ENCODE peak calls at places on chromosome 16, in eight cellular contexts. One of them, this sample, is unnamed.

GRCh38 chr16:57091990-57092785 is at the start of gene CPNE2:
- DNase-seq in SK-N-SH: peak
- DNase-seq in activated CD8-positive, alpha-beta T cell treated with anti-CD3 and anti-CD28 coated beads, Interleukin-2, amount 10 ng/mL, durations not matched to agents 7 days and 5 days: peak
- DNase-seq in GM20000: peak
- DNase-seq in NCI-H460: peak
- DNase-seq in activated CD4-positive, alpha-beta T cell treated with anti-CD3 and anti-CD28 coated beads for 4 hours: no peak
- DNase-seq in NCI-H1092: peak
- DNase-seq in HuH-7: peak
- DNase-seq in this sample: peak

GRCh38 chr16:57998484-57998883 is 2.0 kb downstream of the ZNF319 start:
- DNase-seq in SK-N-SH: no peak
- DNase-seq in activated CD8-positive, alpha-beta T cell treated with anti-CD3 and anti-CD28 coated beads, Interleukin-2, amount 10 ng/mL, durations not matched to agents 7 days and 5 days: peak
- DNase-seq in GM20000: no peak
- DNase-seq in NCI-H460: no peak
- DNase-seq in activated CD4-positive, alpha-beta T cell treated with anti-CD3 and anti-CD28 coated beads for 4 hours: peak
- DNase-seq in NCI-H1092: no peak
- DNase-seq in HuH-7: no peak
- DNase-seq in this sample: no peak

GRCh38 chr16:88014954-88015805 is 63.9 kb downstream of the BANP start:
- DNase-seq in SK-N-SH: no peak
- DNase-seq in activated CD8-positive, alpha-beta T cell treated with anti-CD3 and anti-CD28 coated beads, Interleukin-2, amount 10 ng/mL, durations not matched to agents 7 days and 5 days: no peak
- DNase-seq in GM20000: no peak
- DNase-seq in NCI-H460: no peak
- DNase-seq in activated CD4-positive, alpha-beta T cell treated with anti-CD3 and anti-CD28 coated beads for 4 hours: no peak
- DNase-seq in NCI-H1092: no peak
- DNase-seq in HuH-7: no peak
- DNase-seq in this sample: no peak

GRCh38 chr16:19898924-19899604 is 14.4 kb upstream of the GPRC5B start:
- DNase-seq in SK-N-SH: peak
- DNase-seq in activated CD8-positive, alpha-beta T cell treated with anti-CD3 and anti-CD28 coated beads, Interleukin-2, amount 10 ng/mL, durations not matched to agents 7 days and 5 days: peak
- DNase-seq in GM20000: peak
- DNase-seq in NCI-H460: peak
- DNase-seq in activated CD4-positive, alpha-beta T cell treated with anti-CD3 and anti-CD28 coated beads for 4 hours: peak
- DNase-seq in NCI-H1092: peak
- DNase-seq in HuH-7: peak
- DNase-seq in this sample: peak

GRCh38 chr16:78705694-78706093 is 606.2 kb downstream of the WWOX start:
- DNase-seq in SK-N-SH: peak
- DNase-seq in activated CD8-positive, alpha-beta T cell treated with anti-CD3 and anti-CD28 coated beads, Interleukin-2, amount 10 ng/mL, durations not matched to agents 7 days and 5 days: no peak
- DNase-seq in GM20000: peak
- DNase-seq in NCI-H460: peak
- DNase-seq in activated CD4-positive, alpha-beta T cell treated with anti-CD3 and anti-CD28 coated beads for 4 hours: peak
- DNase-seq in NCI-H1092: no peak
- DNase-seq in HuH-7: no peak
- DNase-seq in this sample: no peak

GRCh38 chr16:51756447-51757123 is 605.5 kb upstream of the SALL1 start:
- DNase-seq in SK-N-SH: no peak
- DNase-seq in activated CD8-positive, alpha-beta T cell treated with anti-CD3 and anti-CD28 coated beads, Interleukin-2, amount 10 ng/mL, durations not matched to agents 7 days and 5 days: no peak
- DNase-seq in GM20000: no peak
- DNase-seq in NCI-H460: no peak
- DNase-seq in activated CD4-positive, alpha-beta T cell treated with anti-CD3 and anti-CD28 coated beads for 4 hours: no peak
- DNase-seq in NCI-H1092: peak
- DNase-seq in HuH-7: no peak
- DNase-seq in this sample: no peak

GRCh38 chr16:83971165-83972130 is 3.4 kb downstream of the NECAB2 start:
- DNase-seq in SK-N-SH: no peak
- DNase-seq in activated CD8-positive, alpha-beta T cell treated with anti-CD3 and anti-CD28 coated beads, Interleukin-2, amount 10 ng/mL, durations not matched to agents 7 days and 5 days: no peak
- DNase-seq in GM20000: no peak
- DNase-seq in NCI-H460: no peak
- DNase-seq in activated CD4-positive, alpha-beta T cell treated with anti-CD3 and anti-CD28 coated beads for 4 hours: no peak
- DNase-seq in NCI-H1092: no peak
- DNase-seq in HuH-7: no peak
- DNase-seq in this sample: no peak

GRCh38 chr16:8753411-8754054 is 43.9 kb downstream of the TMEM186 start:
- DNase-seq in SK-N-SH: no peak
- DNase-seq in activated CD8-positive, alpha-beta T cell treated with anti-CD3 and anti-CD28 coated beads, Interleukin-2, amount 10 ng/mL, durations not matched to agents 7 days and 5 days: no peak
- DNase-seq in GM20000: no peak
- DNase-seq in NCI-H460: no peak
- DNase-seq in activated CD4-positive, alpha-beta T cell treated with anti-CD3 and anti-CD28 coated beads for 4 hours: no peak
- DNase-seq in NCI-H1092: no peak
- DNase-seq in HuH-7: no peak
- DNase-seq in this sample: no peak

GRCh38 chr16:11327277-11328171 is 17.7 kb upstream of the RMI2 start:
- DNase-seq in SK-N-SH: no peak
- DNase-seq in activated CD8-positive, alpha-beta T cell treated with anti-CD3 and anti-CD28 coated beads, Interleukin-2, amount 10 ng/mL, durations not matched to agents 7 days and 5 days: no peak
- DNase-seq in GM20000: peak
- DNase-seq in NCI-H460: no peak
- DNase-seq in activated CD4-positive, alpha-beta T cell treated with anti-CD3 and anti-CD28 coated beads for 4 hours: no peak
- DNase-seq in NCI-H1092: no peak
- DNase-seq in HuH-7: no peak
- DNase-seq in this sample: no peak

GRCh38 chr16:57531635-57532220 is 4.6 kb downstream of the CCDC102A start:
- DNase-seq in SK-N-SH: peak
- DNase-seq in activated CD8-positive, alpha-beta T cell treated with anti-CD3 and anti-CD28 coated beads, Interleukin-2, amount 10 ng/mL, durations not matched to agents 7 days and 5 days: no peak
- DNase-seq in GM20000: no peak
- DNase-seq in NCI-H460: no peak
- DNase-seq in activated CD4-positive, alpha-beta T cell treated with anti-CD3 and anti-CD28 coated beads for 4 hours: no peak
- DNase-seq in NCI-H1092: no peak
- DNase-seq in HuH-7: peak
- DNase-seq in this sample: peak

This sample was measured in HEK293T.